ENCODE peak calls at places on chromosomes 2 and 18, in ten cellular contexts. J is EH; Y is GM04503; O is NB4; Z is nephron progenitor cell; L is CD4-positive, alpha-beta memory T cell; W is testis; Q is transverse colon; I is cardiac muscle cell; X is NCI-H2081. R is an unnamed sample.

GRCh38 chr18:39326772-39327171 is 1761.2 kb upstream of the CELF4 start:
- DNase-seq in Z (no peak), Q (no peak), X (no peak), O (no peak), L (no peak), Y (no peak), J (no peak), W (no peak), I (no peak), R (no peak)

GRCh38 chr2:10489842-10490555 is 41.9 kb upstream of the ODC1 start:
- DNase-seq in I (no peak), Z (no peak), Y (no peak), X (no peak), W (no peak), O (no peak), J (peak), L (no peak), Q (no peak), R (no peak)

GRCh38 chr2:171553236-171553635 is 31.0 kb downstream of the CYBRD1 start:
- DNase-seq in X (no peak), Q (no peak), L (no peak), W (no peak), Y (no peak), I (no peak), J (no peak), Z (no peak), O (no peak), R (no peak)

GRCh38 chr18:10059610-10060468 is 146.0 kb downstream of the VAPA start:
- DNase-seq in W (no peak), Z (no peak), X (no peak), L (no peak), Q (no peak), J (no peak), O (peak), I (no peak), Y (no peak), R (no peak)

GRCh38 chr2:100242416-100242815 is 79.9 kb downstream of the LONRF2 start:
- DNase-seq in Q (no peak), I (peak), J (no peak), Y (no peak), L (no peak), O (peak), Z (no peak), X (no peak), W (no peak), R (no peak)

GRCh38 chr2:201953880-201954279 is 79.8 kb upstream of the FZD7 start:
- DNase-seq in Y (no peak), Z (no peak), X (no peak), L (no peak), I (no peak), Q (no peak), W (no peak), J (no peak), O (no peak), R (no peak)

GRCh38 chr2:202376460-202377307 is 557 bp downstream of the BMPR2 start:
- DNase-seq in O (peak), I (no peak), Q (peak), Y (no peak), L (peak), Z (peak), J (peak), W (peak), X (no peak), R (no peak)

GRCh38 chr2:95346738-95347671 is 49.9 kb downstream of the KCNIP3 start:
- DNase-seq in Z (peak), I (peak), Q (no peak), Y (no peak), X (no peak), O (no peak), J (peak), L (no peak), W (peak), R (peak)